ENCODE peak calls at places on chromosomes 5 and 9, in five cellular contexts. One of them, this sample, is unnamed.

GRCh38 chr5:93599427-93600146 is 16.6 kb downstream of the NR2F1 start:
- DNase-seq in body of pancreas: no peak
- DNase-seq in K562: no peak
- DNase-seq in HepG2: no peak
- DNase-seq in uterus: no peak
- DNase-seq in this sample: peak; percentile 88

GRCh38 chr9:127446720-127447415 is 4.3 kb downstream of the RPL12 start:
- DNase-seq in body of pancreas: no peak
- DNase-seq in HepG2: no peak
- DNase-seq in uterus: no peak
- DNase-seq in K562: no peak
- DNase-seq in this sample: no peak

GRCh38 chr5:88769165-88769564 is 113.8 kb downstream of the MEF2C start:
- DNase-seq in K562: no peak
- DNase-seq in HepG2: no peak
- DNase-seq in body of pancreas: no peak
- DNase-seq in uterus: peak; percentile 48
- DNase-seq in this sample: peak; percentile 10

GRCh38 chr5:103036601-103037000 is 83.3 kb downstream of the GIN1 start:
- DNase-seq in uterus: no peak
- DNase-seq in body of pancreas: no peak
- DNase-seq in K562: no peak
- DNase-seq in HepG2: no peak
- DNase-seq in this sample: no peak

GRCh38 chr5:164296603-164297080 is 791.2 kb downstream of the MAT2B start:
- DNase-seq in K562: no peak
- DNase-seq in HepG2: no peak
- DNase-seq in body of pancreas: no peak
- DNase-seq in uterus: no peak
- DNase-seq in this sample: peak; percentile 18

GRCh38 chr9:6829027-6829426 is 71.3 kb downstream of the KDM4C start:
- DNase-seq in uterus: no peak
- DNase-seq in K562: no peak
- DNase-seq in body of pancreas: no peak
- DNase-seq in HepG2: peak; percentile 57
- DNase-seq in this sample: peak; percentile 19

GRCh38 chr5:148740966-148741742 is 85.3 kb upstream of the ADRB2 start:
- DNase-seq in uterus: no peak
- DNase-seq in body of pancreas: no peak
- DNase-seq in HepG2: peak; percentile 42
- DNase-seq in K562: peak; percentile 43
- DNase-seq in this sample: peak; percentile 85

GRCh38 chr9:4503103-4503502 is 12.8 kb downstream of the SLC1A1 start:
- DNase-seq in HepG2: no peak
- DNase-seq in body of pancreas: no peak
- DNase-seq in K562: no peak
- DNase-seq in uterus: no peak
- DNase-seq in this sample: no peak

GRCh38 chr5:6576861-6577501 is 55.9 kb downstream of the NSUN2 start:
- DNase-seq in body of pancreas: no peak
- DNase-seq in K562: peak; percentile 57
- DNase-seq in uterus: no peak
- DNase-seq in HepG2: peak; percentile 34
- DNase-seq in this sample: peak; percentile 52

GRCh38 chr9:108671156-108671555 is 184.6 kb downstream of the ACTL7B start:
- DNase-seq in HepG2: peak; percentile 17
- DNase-seq in body of pancreas: no peak
- DNase-seq in K562: peak; percentile 23
- DNase-seq in uterus: no peak
- DNase-seq in this sample: peak; percentile 1

GRCh38 chr9:108547736-108548135 is 308.1 kb downstream of the ACTL7B start:
- DNase-seq in body of pancreas: no peak
- DNase-seq in K562: no peak
- DNase-seq in HepG2: no peak
- DNase-seq in uterus: no peak
- DNase-seq in this sample: no peak

GRCh38 chr9:81108821-81109220 is 580.5 kb downstream of the TLE1 start:
- DNase-seq in body of pancreas: no peak
- DNase-seq in uterus: no peak
- DNase-seq in HepG2: no peak
- DNase-seq in K562: no peak
- DNase-seq in this sample: no peak

GRCh38 chr5:169071-169727 is 22.1 kb upstream of the LRRC14B start:
- DNase-seq in K562: no peak
- DNase-seq in uterus: peak; percentile 60
- DNase-seq in body of pancreas: peak; percentile 37
- DNase-seq in HepG2: no peak
- DNase-seq in this sample: peak; percentile 83

GRCh38 chr5:181237758-181238385 is 5.8 kb downstream of the RACK1 start:
- DNase-seq in uterus: no peak
- DNase-seq in body of pancreas: no peak
- DNase-seq in HepG2: no peak
- DNase-seq in K562: no peak
- DNase-seq in this sample: no peak

GRCh38 chr9:33791117-33791516 is 4.2 kb upstream of the PRSS3 start:
- DNase-seq in HepG2: no peak
- DNase-seq in K562: no peak
- DNase-seq in body of pancreas: peak; percentile 77
- DNase-seq in uterus: no peak
- DNase-seq in this sample: peak; percentile 69

GRCh38 chr5:35454011-35454525 is 163.6 kb upstream of the SPEF2 start:
- DNase-seq in uterus: no peak
- DNase-seq in K562: no peak
- DNase-seq in HepG2: no peak
- DNase-seq in body of pancreas: no peak
- DNase-seq in this sample: no peak

GRCh38 chr5:123134653-123135181 is 45.7 kb downstream of the PRDM6 start:
- DNase-seq in HepG2: no peak
- DNase-seq in uterus: no peak
- DNase-seq in K562: no peak
- DNase-seq in body of pancreas: no peak
- DNase-seq in this sample: no peak

GRCh38 chr9:80867731-80868130 is 821.6 kb downstream of the TLE1 start:
- DNase-seq in K562: no peak
- DNase-seq in uterus: no peak
- DNase-seq in body of pancreas: no peak
- DNase-seq in HepG2: no peak
- DNase-seq in this sample: peak; percentile 72

GRCh38 chr9:35606726-35607125 is 1.7 kb downstream of the TESK1 start:
- DNase-seq in body of pancreas: no peak
- DNase-seq in HepG2: no peak
- DNase-seq in uterus: no peak
- DNase-seq in K562: no peak
- DNase-seq in this sample: no peak

GRCh38 chr9:120625222-120625621 is 45.3 kb upstream of the CDK5RAP2 start:
- DNase-seq in body of pancreas: no peak
- DNase-seq in uterus: no peak
- DNase-seq in K562: no peak
- DNase-seq in HepG2: no peak
- DNase-seq in this sample: peak; percentile 51

GRCh38 chr5:142906863-142907671 is 136.9 kb downstream of the ARHGAP26 start:
- DNase-seq in HepG2: no peak
- DNase-seq in body of pancreas: peak; percentile 53
- DNase-seq in K562: no peak
- DNase-seq in uterus: peak; percentile 35
- DNase-seq in this sample: peak; percentile 96

GRCh38 chr9:110432253-110432652 is 94.6 kb upstream of the TXNDC8 start:
- DNase-seq in body of pancreas: no peak
- DNase-seq in K562: no peak
- DNase-seq in HepG2: no peak
- DNase-seq in uterus: no peak
- DNase-seq in this sample: peak; percentile 71

GRCh38 chr5:134536876-134537275 is 11.4 kb downstream of the JADE2 start:
- DNase-seq in K562: no peak
- DNase-seq in HepG2: no peak
- DNase-seq in uterus: no peak
- DNase-seq in body of pancreas: no peak
- DNase-seq in this sample: no peak

GRCh38 chr5:88555658-88556057 is 287.0 kb upstream of the TMEM161B start:
- DNase-seq in K562: no peak
- DNase-seq in body of pancreas: no peak
- DNase-seq in HepG2: no peak
- DNase-seq in uterus: no peak
- DNase-seq in this sample: no peak

GRCh38 chr5:174727794-174728662 is 3.6 kb downstream of the MSX2 start:
- DNase-seq in body of pancreas: no peak
- DNase-seq in K562: no peak
- DNase-seq in uterus: no peak
- DNase-seq in HepG2: no peak
- DNase-seq in this sample: no peak

GRCh38 chr5:62457071-62457470 is 44.5 kb downstream of the IPO11 start:
- DNase-seq in body of pancreas: no peak
- DNase-seq in uterus: no peak
- DNase-seq in HepG2: no peak
- DNase-seq in K562: no peak
- DNase-seq in this sample: peak; percentile 29

GRCh38 chr5:139733698-139734491 is 61.7 kb upstream of the PSD2 start:
- DNase-seq in body of pancreas: peak; percentile 63
- DNase-seq in K562: no peak
- DNase-seq in uterus: no peak
- DNase-seq in HepG2: peak; percentile 98
- DNase-seq in this sample: no peak

GRCh38 chr5:107304671-107305070 is 366.1 kb downstream of the EFNA5 start:
- DNase-seq in K562: no peak
- DNase-seq in HepG2: no peak
- DNase-seq in body of pancreas: no peak
- DNase-seq in uterus: no peak
- DNase-seq in this sample: no peak

GRCh38 chr5:168881427-168882149 is 302.4 kb upstream of the PANK3 start:
- DNase-seq in HepG2: no peak
- DNase-seq in body of pancreas: no peak
- DNase-seq in K562: peak; percentile 14
- DNase-seq in uterus: no peak
- DNase-seq in this sample: no peak

GRCh38 chr9:88411471-88411870 is 23.2 kb downstream of the SPIN1 start:
- DNase-seq in HepG2: no peak
- DNase-seq in body of pancreas: no peak
- DNase-seq in uterus: no peak
- DNase-seq in K562: no peak
- DNase-seq in this sample: no peak

GRCh38 chr9:122777935-122778671 is 10.6 kb upstream of the OR5C1 start:
- DNase-seq in uterus: no peak
- DNase-seq in body of pancreas: no peak
- DNase-seq in K562: no peak
- DNase-seq in HepG2: no peak
- DNase-seq in this sample: peak; percentile 79

GRCh38 chr5:74639538-74640449 is 734 bp downstream of the ENC1 start:
- DNase-seq in uterus: no peak
- DNase-seq in body of pancreas: peak; percentile 46
- DNase-seq in K562: no peak
- DNase-seq in HepG2: no peak
- DNase-seq in this sample: peak; percentile 49

GRCh38 chr5:74641014-74641777 is 668 bp upstream of the ENC1 start:
- DNase-seq in HepG2: peak; percentile 84
- DNase-seq in K562: peak; percentile 44
- DNase-seq in body of pancreas: peak; percentile 67
- DNase-seq in uterus: peak; percentile 44
- DNase-seq in this sample: peak; percentile 64

GRCh38 chr5:74640450-74641013 is at the start of gene ENC1:
- DNase-seq in body of pancreas: peak; percentile 83
- DNase-seq in uterus: peak; percentile 58
- DNase-seq in HepG2: peak; percentile 95
- DNase-seq in K562: peak; percentile 58
- DNase-seq in this sample: peak; percentile 84

GRCh38 chr5:74636552-74636951 is 4.0 kb downstream of the ENC1 start:
- DNase-seq in body of pancreas: no peak
- DNase-seq in K562: no peak
- DNase-seq in HepG2: no peak
- DNase-seq in uterus: no peak
- DNase-seq in this sample: no peak

GRCh38 chr5:74638776-74639537 is 1.6 kb downstream of the ENC1 start:
- DNase-seq in HepG2: no peak
- DNase-seq in body of pancreas: no peak
- DNase-seq in uterus: no peak
- DNase-seq in K562: no peak
- DNase-seq in this sample: peak; percentile 61
- H3K4me1 ChIP-seq in HepG2: peaks cover 58% of the 10 kb centered on the region
- H3K4me1 ChIP-seq in body of pancreas: peaks cover 37% of the 10 kb centered on the region
- H3K4me1 ChIP-seq in uterus: no peaks in the 10 kb centered on the region
- H3K4me1 ChIP-seq in K562: peaks cover 19% of the 10 kb centered on the region
- H3K4me1 ChIP-seq in this sample: peaks cover 18% of the 10 kb centered on the region

GRCh38 chr9:92975452-92975770 is 28.1 kb downstream of the FGD3 start:
- DNase-seq in HepG2: no peak
- DNase-seq in uterus: no peak
- DNase-seq in body of pancreas: no peak
- DNase-seq in K562: no peak
- DNase-seq in this sample: no peak
- TF ChIP-seq POLR2A in HepG2: no peak
- TF ChIP-seq POLR2A in uterus: no peak
- TF ChIP-seq POLR2A in body of pancreas: no peak
- TF ChIP-seq POLR2A in K562: no peak
- TF ChIP-seq POLR2A in this sample: no peak

GRCh38 chr9:37198831-37199230 is 78.5 kb downstream of the ZCCHC7 start:
- DNase-seq in HepG2: no peak
- DNase-seq in uterus: no peak
- DNase-seq in body of pancreas: no peak
- DNase-seq in K562: no peak
- DNase-seq in this sample: no peak
- H3K4me1 ChIP-seq in HepG2: no peaks in the 10 kb centered on the region
- H3K4me1 ChIP-seq in uterus: no peaks in the 10 kb centered on the region
- H3K4me1 ChIP-seq in body of pancreas: no peaks in the 10 kb centered on the region
- H3K4me1 ChIP-seq in K562: peaks cover 23% of the 10 kb centered on the region
- H3K4me1 ChIP-seq in this sample: peaks cover 5% of the 10 kb centered on the region

GRCh38 chr5:58891072-58891970 is 308.4 kb downstream of the RAB3C start:
- DNase-seq in body of pancreas: peak; percentile 68
- DNase-seq in K562: peak; percentile 64
- DNase-seq in uterus: peak; percentile 63
- DNase-seq in HepG2: peak; percentile 24
- DNase-seq in this sample: peak; percentile 81

GRCh38 chr5:58887721-58888409 is 305.0 kb downstream of the RAB3C start:
- DNase-seq in body of pancreas: peak; percentile 23
- DNase-seq in K562: no peak
- DNase-seq in uterus: peak; percentile 25
- DNase-seq in HepG2: no peak
- DNase-seq in this sample: peak; percentile 11

GRCh38 chr5:58887311-58887710 is 304.4 kb downstream of the RAB3C start:
- DNase-seq in body of pancreas: no peak
- DNase-seq in HepG2: no peak
- DNase-seq in K562: no peak
- DNase-seq in uterus: no peak
- DNase-seq in this sample: no peak

GRCh38 chr5:58891971-58892343 is 309.1 kb downstream of the RAB3C start:
- DNase-seq in K562: no peak
- DNase-seq in HepG2: no peak
- DNase-seq in uterus: no peak
- DNase-seq in body of pancreas: no peak
- DNase-seq in this sample: no peak

GRCh38 chr5:58890265-58890664 is 307.4 kb downstream of the RAB3C start:
- DNase-seq in body of pancreas: no peak
- DNase-seq in K562: no peak
- DNase-seq in uterus: no peak
- DNase-seq in HepG2: no peak
- DNase-seq in this sample: no peak
- TF ChIP-seq POLR2A in body of pancreas: no peak
- TF ChIP-seq POLR2A in K562: no peak
- TF ChIP-seq POLR2A in uterus: no peak
- TF ChIP-seq POLR2A in HepG2: no peak
- TF ChIP-seq POLR2A in this sample: no peak

This sample was measured in IMR-90.